ENCODE peak calls at places on chromosomes 5 and 9, in five cellular contexts. Y is left ventricle myocardium inferior; B is vagina; R is stimulated activated CD4-positive, alpha-beta T cell treated with anti-CD3 and anti-CD28 coated beads, Interleukin-12 subunit alpha, Interleukin-12 subunit beta, amount 100 ng/mL, for 4 hours; C is renal cortical epithelial cell. S is an unnamed sample.

GRCh38 chr9:5910413-5911057 is 19.8 kb downstream of the MLANA start:
- DNase-seq in Y (no peak), B (no peak), R (no peak), C (no peak), S (no peak)

GRCh38 chr5:78804995-78805394 is 156.4 kb upstream of the LHFPL2 start:
- DNase-seq in Y (no peak), B (no peak), R (no peak), C (no peak), S (no peak)

GRCh38 chr5:80711938-80712337 is 57.2 kb upstream of the DHFR start:
- DNase-seq in Y (no peak), B (no peak), R (no peak), C (peak), S (no peak)

GRCh38 chr5:135276151-135276550 is 122.9 kb downstream of the MACROH2A1 start:
- DNase-seq in Y (no peak), B (no peak), R (no peak), C (no peak), S (no peak)

GRCh38 chr5:177602458-177602830 is 2.5 kb downstream of the B4GALT7 start:
- DNase-seq in Y (no peak), B (no peak), R (no peak), C (no peak), S (no peak)

GRCh38 chr5:169126376-169127043 is 174.4 kb downstream of the SLIT3 start:
- DNase-seq in Y (no peak), B (no peak), R (no peak), C (peak), S (no peak)

GRCh38 chr9:87199819-87200218 is 252.5 kb upstream of the GAS1 start:
- DNase-seq in Y (no peak), B (no peak), R (no peak), C (no peak), S (no peak)

GRCh38 chr9:12708562-12709298 is 15.5 kb downstream of the TYRP1 start:
- DNase-seq in Y (no peak), B (no peak), R (no peak), C (peak), S (no peak)

GRCh38 chr5:16857635-16858034 is 78.5 kb downstream of the MYO10 start:
- DNase-seq in Y (no peak), B (no peak), R (no peak), C (peak), S (no peak)

GRCh38 chr9:99197987-99198386 is 23.8 kb downstream of the ALG2 start:
- DNase-seq in Y (no peak), B (no peak), R (no peak), C (no peak), S (no peak)

GRCh38 chr5:16995372-16995771 is 59.3 kb upstream of the MYO10 start:
- DNase-seq in Y (no peak), B (no peak), R (no peak), C (no peak), S (no peak)

GRCh38 chr9:92610470-92611420 is 59.2 kb downstream of the IPPK start:
- DNase-seq in Y (peak), B (no peak), R (no peak), C (no peak), S (no peak)

GRCh38 chr5:149473441-149473840 is 77.8 kb downstream of the CSNK1A1 start:
- DNase-seq in Y (no peak), B (no peak), R (no peak), C (no peak), S (no peak)

GRCh38 chr5:132467292-132467984 is 23.1 kb downstream of the IRF1 start:
- DNase-seq in Y (peak), B (no peak), R (no peak), C (no peak), S (no peak)

GRCh38 chr5:137737349-137738256 is 1.7 kb upstream of the KLHL3 start:
- DNase-seq in Y (peak), B (no peak), R (no peak), C (no peak), S (peak)

GRCh38 chr5:16844952-16845351 is 91.1 kb downstream of the MYO10 start:
- DNase-seq in Y (no peak), B (no peak), R (no peak), C (no peak), S (no peak)

GRCh38 chr5:123119334-123119986 is 30.4 kb downstream of the PRDM6 start:
- DNase-seq in Y (no peak), B (no peak), R (no peak), C (peak), S (no peak)

GRCh38 chr5:159605585-159605984 is 275.3 kb upstream of the IL12B start:
- DNase-seq in Y (peak), B (no peak), R (no peak), C (peak), S (no peak)

GRCh38 chr5:160649304-160649703 is 202.7 kb downstream of the ATP10B start:
- DNase-seq in Y (no peak), B (no peak), R (no peak), C (peak), S (no peak)

GRCh38 chr9:108297025-108297424 is 558.8 kb downstream of the ACTL7B start:
- DNase-seq in Y (no peak), B (no peak), R (no peak), C (no peak), S (no peak)

GRCh38 chr5:92944337-92944736 is 636.7 kb downstream of the NR2F1-AS1 start:
- DNase-seq in Y (no peak), B (no peak), R (no peak), C (no peak), S (no peak)

GRCh38 chr9:5499889-5500398 is 10.4 kb upstream of the PDCD1LG2 start:
- DNase-seq in Y (no peak), B (no peak), R (no peak), C (peak), S (no peak)

GRCh38 chr5:61933787-61934626 is 372.0 kb upstream of the KIF2A start:
- DNase-seq in Y (no peak), B (no peak), R (no peak), C (peak), S (peak)

GRCh38 chr9:92609142-92609500 is 60.8 kb downstream of the IPPK start:
- DNase-seq in Y (no peak), B (no peak), R (no peak), C (peak), S (no peak)

GRCh38 chr9:89923961-89924504 is 319.2 kb downstream of the GADD45G start:
- DNase-seq in Y (no peak), B (no peak), R (peak), C (peak), S (peak)

GRCh38 chr9:6584881-6585597 is 60.5 kb downstream of the GLDC start:
- DNase-seq in Y (no peak), B (no peak), R (no peak), C (peak), S (no peak)

GRCh38 chr9:7178729-7179128 is 421.0 kb downstream of the KDM4C start:
- DNase-seq in Y (no peak), B (no peak), R (no peak), C (no peak), S (no peak)

GRCh38 chr5:54661111-54661510 is 143.6 kb downstream of the SNX18 start:
- DNase-seq in Y (no peak), B (no peak), R (no peak), C (no peak), S (no peak)

GRCh38 chr5:176779537-176779936 is 30.8 kb upstream of the UNC5A start:
- DNase-seq in Y (no peak), B (peak), R (no peak), C (no peak), S (no peak)

GRCh38 chr9:134704499-134704898 is 62.9 kb downstream of the COL5A1 start:
- DNase-seq in Y (no peak), B (no peak), R (no peak), C (no peak), S (no peak)

GRCh38 chr5:1223278-1223670 is 1.9 kb upstream of the SLC6A18 start:
- DNase-seq in Y (no peak), B (no peak), R (no peak), C (no peak), S (no peak)

GRCh38 chr5:148973455-148973854 is 89.4 kb downstream of the SH3TC2 start:
- DNase-seq in Y (no peak), B (no peak), R (no peak), C (no peak), S (no peak)

GRCh38 chr5:73266309-73266708 is 93.3 kb downstream of the TMEM174 start:
- DNase-seq in Y (no peak), B (no peak), R (no peak), C (no peak), S (no peak)

GRCh38 chr5:156237361-156237760 is 89.6 kb upstream of the SGCD start:
- DNase-seq in Y (no peak), B (no peak), R (no peak), C (no peak), S (no peak)

GRCh38 chr5:157801-158200 is 33.5 kb upstream of the LRRC14B start:
- DNase-seq in Y (no peak), B (peak), R (no peak), C (no peak), S (peak)

GRCh38 chr5:37774912-37775483 is 64.8 kb downstream of the GDNF start:
- DNase-seq in Y (no peak), B (no peak), R (no peak), C (no peak), S (peak)

S was measured in stimulated activated naive CD8-positive, alpha-beta T cell treated with anti-CD3 and anti-CD28 coated beads, Interleukin-15, amount 100 ng/mL, for 72 hours.